ENCODE peak calls at places on chromosomes 6 and 20, in four cellular contexts. N is lower lobe of right lung, G is psoas muscle, B is HAP-1. V is an unnamed sample.
A peak's percentile ranks its signal among the peaks of the same experiment; 100 is the strongest.

GRCh38 chr6:25346064-25346463 is 66.9 kb downstream of the CARMIL1 start:
- DNase-seq in N (no peak), G (no peak), B (no peak), V (no peak)

GRCh38 chr6:138182939-138183791 is 21.4 kb downstream of the ARFGEF3 start:
- DNase-seq in N (no peak), G (no peak), B (no peak), V (no peak)

GRCh38 chr6:50143011-50143719 is 93.4 kb upstream of the DEFB112 start:
- DNase-seq in N (no peak), G (no peak), B (no peak), V (no peak)

GRCh38 chr20:63856111-63856511 is 5.2 kb upstream of the ABHD16B start:
- DNase-seq in N (no peak), G (no peak), B (no peak), V (no peak)

GRCh38 chr6:149474108-149474935 is 10.5 kb downstream of the ZC3H12D start:
- DNase-seq in N (no peak), G (no peak), B (no peak), V (no peak)

GRCh38 chr6:36734486-36735060 is 36.9 kb downstream of the RAB44 start:
- DNase-seq in N (no peak), G (no peak), B (no peak), V (no peak)

GRCh38 chr6:21742238-21742660 is 148.7 kb downstream of the SOX4 start:
- DNase-seq in N (no peak), G (no peak), B (peak; percentile 23), V (no peak)

GRCh38 chr20:11912013-11912663 is 5.6 kb upstream of the BTBD3 start:
- DNase-seq in N (no peak), G (no peak), B (peak; percentile 40), V (no peak)

DNA sequence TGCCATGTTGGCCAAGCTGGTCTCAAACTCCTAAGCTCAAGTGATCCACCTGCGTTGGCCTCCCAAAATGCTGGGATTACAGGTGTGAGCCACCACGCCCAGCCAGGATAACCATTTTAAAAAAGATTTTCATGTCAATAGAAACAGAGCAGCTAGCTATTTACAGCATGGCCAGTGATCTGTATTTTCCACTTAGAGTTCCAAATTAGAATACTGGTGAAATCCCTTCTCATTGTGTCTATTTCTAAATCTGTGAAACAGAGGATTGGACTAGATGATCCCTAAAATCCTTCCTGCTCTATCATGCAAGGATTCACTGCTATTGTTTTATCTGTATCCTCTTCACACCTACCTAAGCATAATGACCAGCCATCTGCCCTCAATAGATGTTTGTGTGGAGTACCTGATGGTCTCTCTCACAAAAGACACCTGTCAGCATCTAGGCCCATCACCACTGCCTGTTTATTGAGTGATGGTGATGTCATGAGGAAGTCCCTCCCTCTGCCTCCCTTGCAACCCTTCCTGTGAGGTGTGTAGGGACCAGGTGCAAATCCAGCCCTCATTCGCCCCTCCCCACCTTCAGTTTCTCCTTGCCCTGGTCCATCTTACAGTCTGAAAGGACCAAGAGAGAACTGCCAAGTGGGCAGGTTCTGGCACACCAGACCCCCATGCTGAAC is 26.5 kb upstream of the SMIM29 start:
- DNase-seq in N (no peak), G (no peak), B (no peak), V (no peak)
- H3K4me3 ChIP-seq in N (no peak overlapping the region), G (no peak overlapping the region), B (no peak overlapping the region), V (no peak overlapping the region)

DNA sequence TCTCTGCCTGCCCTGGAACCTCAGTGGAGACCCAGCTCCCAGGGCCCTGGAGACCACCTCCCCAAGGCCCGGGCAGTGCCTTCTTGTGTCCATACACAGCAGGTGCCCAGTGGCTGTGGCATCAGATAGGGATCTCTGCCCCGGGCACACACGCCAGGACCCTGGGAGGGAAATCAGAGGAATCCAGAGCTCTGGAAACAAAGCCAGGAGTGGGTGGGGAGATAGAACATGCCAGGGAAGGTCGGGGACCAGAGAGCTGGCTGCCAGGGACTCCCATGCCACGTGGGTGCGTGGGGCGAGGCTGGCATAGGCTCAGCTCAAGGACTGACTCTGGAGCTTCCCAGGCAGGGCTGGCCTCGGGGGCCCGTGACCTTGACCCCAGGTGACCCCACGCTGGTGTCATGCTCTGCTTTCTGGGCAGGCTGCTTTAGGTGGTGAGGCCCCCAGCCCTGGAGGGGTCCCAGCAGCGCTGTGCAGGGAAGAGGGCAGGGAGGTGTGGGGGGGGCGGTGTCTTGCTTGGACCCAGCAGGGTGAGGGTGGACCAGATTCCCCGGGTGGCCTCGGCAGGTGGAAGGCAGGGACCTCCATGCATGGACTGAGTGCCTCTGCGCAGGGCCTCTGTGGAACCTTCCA is 17.6 kb upstream of the GATA5 start:
- DNase-seq in N (no peak), G (no peak), B (no peak), V (no peak)
- H3K4me3 ChIP-seq in N (no peak overlapping the region), G (no peak overlapping the region), B (no peak overlapping the region), V (no peak overlapping the region)

GRCh38 chr6:126341126-126341525 is 1.2 kb downstream of the CENPW start:
- DNase-seq in N (no peak), G (no peak), B (no peak), V (no peak)
- H3K4me3 ChIP-seq in N (peak overlapping the region; percentile 79), G (peak overlapping the region; percentile 76), B (peak overlapping the region; percentile 74), V (peak overlapping the region; percentile 80)

GRCh38 chr20:2839732-2840137 is 720 bp downstream of the PCED1A start:
- DNase-seq in N (no peak), G (no peak), B (no peak), V (no peak)
- H3K4me3 ChIP-seq in N (peak overlapping the region; percentile 98), G (peak overlapping the region; percentile 88), B (peak overlapping the region; percentile 80), V (peak overlapping the region; percentile 98)

DNA sequence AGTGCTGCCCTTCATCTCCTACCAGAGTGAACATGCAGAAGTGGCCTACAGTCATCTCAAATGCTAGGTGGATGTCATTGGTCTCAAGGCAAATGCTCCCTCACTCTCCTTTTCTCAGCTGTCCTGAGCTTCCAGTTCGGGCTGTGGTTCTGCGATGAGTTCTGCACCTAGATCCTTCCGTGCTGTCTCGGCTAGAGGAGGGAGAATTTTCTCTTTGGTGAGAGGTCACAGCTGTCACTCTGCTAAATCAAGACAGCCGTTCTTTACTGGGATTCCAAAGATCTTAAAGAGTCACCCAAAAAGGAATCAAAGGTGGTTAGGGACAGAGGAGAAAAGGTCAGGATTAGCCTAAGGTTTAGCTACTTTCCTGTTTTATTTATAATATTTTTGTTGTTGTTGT is 2.9 kb downstream of the WRNIP1 start:
- DNase-seq in N (no peak), G (no peak), B (no peak), V (no peak)
- H3K4me3 ChIP-seq in N (peak overlapping the region; percentile 87), G (peak overlapping the region; percentile 86), B (peak overlapping the region; percentile 66), V (peak overlapping the region; percentile 94)

DNA sequence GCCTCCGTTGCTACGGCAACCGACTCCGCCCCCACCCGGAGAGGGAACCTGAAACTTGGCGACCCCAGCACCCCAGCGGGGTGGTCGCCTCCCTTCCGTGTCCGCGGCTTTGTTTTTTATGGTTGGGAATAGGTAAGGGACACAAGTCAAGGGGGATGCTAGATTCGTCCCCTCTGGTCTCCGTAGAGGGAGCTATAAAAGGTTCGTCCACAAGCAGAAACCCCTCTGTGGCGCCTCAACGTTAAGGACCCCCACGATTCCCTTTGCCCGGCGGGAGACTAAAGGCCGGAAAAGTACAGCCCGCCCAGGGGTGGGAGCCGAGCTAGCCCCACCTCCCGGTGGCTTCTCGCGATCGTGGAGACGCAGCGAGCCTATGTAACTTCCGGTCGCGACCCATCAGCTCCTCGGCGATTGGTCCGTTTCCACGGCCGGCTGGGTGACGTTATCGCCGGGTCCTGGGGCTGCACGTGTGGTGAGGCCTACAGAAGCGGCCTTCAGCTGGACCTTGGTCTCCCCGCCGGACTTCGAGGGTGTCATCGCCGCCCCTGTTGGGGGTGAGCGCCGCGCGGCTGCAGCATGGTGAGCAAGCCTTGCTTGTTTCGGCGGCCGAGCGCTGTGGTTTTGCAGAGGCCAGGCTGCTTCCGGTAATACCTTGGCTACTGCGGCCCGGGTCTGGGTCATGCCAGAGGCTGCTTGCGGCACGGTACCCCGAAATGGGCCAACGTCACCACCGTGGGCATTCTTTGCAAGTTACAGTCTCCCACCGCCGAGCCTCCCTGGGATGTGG is at the start of gene LTV1:
- DNase-seq in N (peak; percentile 97), G (peak; percentile 97), B (peak; percentile 96), V (peak; percentile 84)
- H3K4me3 ChIP-seq in N (peak within 1 kb of the TSS; percentile 81), G (peak within 1 kb of the TSS; percentile 85), B (peak within 1 kb of the TSS; percentile 86), V (peak within 1 kb of the TSS; percentile 78)

GRCh38 chr6:153842491-153842890 is 196.5 kb upstream of the OPRM1 start:
- DNase-seq in N (no peak), G (no peak), B (no peak), V (no peak)

GRCh38 chr6:153843420-153843819 is 195.6 kb upstream of the OPRM1 start:
- DNase-seq in N (no peak), G (no peak), B (no peak), V (no peak)

GRCh38 chr6:153839992-153840603 is 198.9 kb upstream of the OPRM1 start:
- DNase-seq in N (no peak), G (no peak), B (no peak), V (no peak)
- H3K4me3 ChIP-seq in N (no peak overlapping the region), G (no peak overlapping the region), B (no peak overlapping the region), V (peak overlapping the region; percentile 5)

GRCh38 chr6:41353333-41353732 is 17.9 kb downstream of the NCR2 start:
- DNase-seq in N (no peak), G (no peak), B (no peak), V (no peak)

GRCh38 chr6:41352907-41353306 is 17.5 kb downstream of the NCR2 start:
- DNase-seq in N (no peak), G (no peak), B (no peak), V (no peak)

GRCh38 chr6:41356838-41357237 is 21.4 kb downstream of the NCR2 start:
- DNase-seq in N (no peak), G (no peak), B (no peak), V (no peak)

GRCh38 chr6:41358503-41358902 is 23.1 kb downstream of the NCR2 start:
- DNase-seq in N (no peak), G (no peak), B (no peak), V (no peak)

GRCh38 chr6:41355952-41356351 is 20.5 kb downstream of the NCR2 start:
- DNase-seq in N (no peak), G (no peak), B (no peak), V (no peak)
- H3K4me3 ChIP-seq in N (no peak overlapping the region), G (no peak overlapping the region), B (no peak overlapping the region), V (no peak overlapping the region)

GRCh38 chr20:9353916-9354276 is 160.5 kb upstream of the LAMP5 start:
- DNase-seq in N (no peak), G (no peak), B (no peak), V (no peak)

GRCh38 chr20:9363673-9364072 is 150.7 kb upstream of the LAMP5 start:
- DNase-seq in N (no peak), G (no peak), B (no peak), V (no peak)

GRCh38 chr20:9360427-9360826 is 154.0 kb upstream of the LAMP5 start:
- DNase-seq in N (no peak), G (no peak), B (no peak), V (no peak)

GRCh38 chr20:9354579-9354978 is 159.8 kb upstream of the LAMP5 start:
- DNase-seq in N (no peak), G (no peak), B (no peak), V (no peak)

DNA sequence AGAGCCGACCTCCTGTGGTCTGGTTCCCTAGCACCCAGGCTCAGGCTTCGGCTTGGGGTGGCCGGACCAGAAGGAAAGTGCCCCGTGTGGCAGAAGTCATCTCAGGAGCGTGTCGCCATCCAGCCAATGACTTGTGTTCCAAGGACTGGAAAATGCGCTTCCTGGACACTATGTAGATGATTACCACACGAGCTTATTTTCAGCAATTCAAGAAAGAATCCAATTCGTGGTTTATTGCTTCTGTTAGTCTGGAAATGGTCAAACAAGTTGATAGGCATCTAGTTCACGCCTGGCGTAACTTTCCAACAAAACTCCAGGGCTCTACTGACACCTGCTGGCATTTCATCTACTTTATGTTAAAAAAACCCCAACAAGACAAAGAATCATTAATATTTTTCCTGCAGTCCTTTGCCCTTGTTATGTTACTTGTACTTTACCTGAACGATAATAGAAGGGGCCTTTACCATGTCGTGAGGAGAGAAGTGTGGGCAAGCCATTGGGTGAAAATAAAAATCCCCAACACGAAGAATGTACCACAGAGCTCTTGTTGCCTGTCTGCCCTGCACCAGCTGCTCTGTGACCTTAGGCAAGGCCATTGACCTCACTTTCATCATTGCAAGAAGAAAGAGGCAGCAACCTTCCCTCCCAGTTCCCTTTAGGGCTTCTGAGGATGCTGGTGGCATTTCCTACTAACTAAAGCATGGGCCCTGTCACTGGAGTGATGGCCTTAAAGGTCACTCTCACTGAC is 154.7 kb upstream of the LAMP5 start:
- DNase-seq in N (no peak), G (peak; percentile 26), B (peak; percentile 62), V (no peak)
- H3K4me3 ChIP-seq in N (no peak overlapping the region), G (peak overlapping the region; percentile 49), B (no peak overlapping the region), V (no peak overlapping the region)

V was measured in thoracic aorta.